ENCODE peak calls at places on chromosomes 13 and 19, in seven cellular contexts. One of them, this sample, is unnamed.

GRCh38 chr13:28820099-28821051 is at the start of gene MTUS2:
- DNase-seq in NB4: no peak
- DNase-seq in astrocyte of the spinal cord: no peak
- DNase-seq in AG09309: no peak
- DNase-seq in Peyer's patch: no peak
- DNase-seq in tibial nerve: no peak
- DNase-seq in AG04450: no peak
- DNase-seq in this sample: peak

GRCh38 chr13:109744512-109745051 is 41.8 kb downstream of the IRS2 start:
- DNase-seq in NB4: no peak
- DNase-seq in astrocyte of the spinal cord: peak
- DNase-seq in AG09309: no peak
- DNase-seq in Peyer's patch: peak
- DNase-seq in tibial nerve: peak
- DNase-seq in AG04450: peak
- DNase-seq in this sample: no peak

GRCh38 chr13:40161931-40162330 is 504.5 kb downstream of the FOXO1 start:
- DNase-seq in NB4: no peak
- DNase-seq in astrocyte of the spinal cord: no peak
- DNase-seq in AG09309: no peak
- DNase-seq in Peyer's patch: no peak
- DNase-seq in tibial nerve: no peak
- DNase-seq in AG04450: no peak
- DNase-seq in this sample: no peak

GRCh38 chr13:112586334-112586733 is 1.6 kb downstream of the TUBGCP3 start:
- DNase-seq in NB4: peak
- DNase-seq in astrocyte of the spinal cord: no peak
- DNase-seq in AG09309: no peak
- DNase-seq in Peyer's patch: no peak
- DNase-seq in tibial nerve: no peak
- DNase-seq in AG04450: no peak
- DNase-seq in this sample: no peak

GRCh38 chr19:37669336-37669963 is 14.2 kb upstream of the ZFP30 start:
- DNase-seq in NB4: no peak
- DNase-seq in astrocyte of the spinal cord: no peak
- DNase-seq in AG09309: no peak
- DNase-seq in Peyer's patch: no peak
- DNase-seq in tibial nerve: no peak
- DNase-seq in AG04450: no peak
- DNase-seq in this sample: no peak

GRCh38 chr13:98556968-98557591 is 19.8 kb downstream of the STK24 start:
- DNase-seq in NB4: no peak
- DNase-seq in astrocyte of the spinal cord: no peak
- DNase-seq in AG09309: no peak
- DNase-seq in Peyer's patch: peak
- DNase-seq in tibial nerve: no peak
- DNase-seq in AG04450: no peak
- DNase-seq in this sample: no peak

GRCh38 chr13:64471916-64472315 is 2758.2 kb downstream of the PCDH9 start:
- DNase-seq in NB4: peak
- DNase-seq in astrocyte of the spinal cord: peak
- DNase-seq in AG09309: peak
- DNase-seq in Peyer's patch: no peak
- DNase-seq in tibial nerve: no peak
- DNase-seq in AG04450: peak
- DNase-seq in this sample: no peak

GRCh38 chr19:4577020-4577782 is 17.7 kb upstream of the SEMA6B start:
- DNase-seq in NB4: no peak
- DNase-seq in astrocyte of the spinal cord: peak
- DNase-seq in AG09309: no peak
- DNase-seq in Peyer's patch: no peak
- DNase-seq in tibial nerve: no peak
- DNase-seq in AG04450: no peak
- DNase-seq in this sample: no peak

GRCh38 chr13:94701313-94702180 is 10.8 kb downstream of the SOX21 start:
- DNase-seq in NB4: no peak
- DNase-seq in astrocyte of the spinal cord: no peak
- DNase-seq in AG09309: no peak
- DNase-seq in Peyer's patch: no peak
- DNase-seq in tibial nerve: no peak
- DNase-seq in AG04450: no peak
- DNase-seq in this sample: no peak

GRCh38 chr13:63167699-63168337 is 1752.2 kb upstream of the PCDH20 start:
- DNase-seq in NB4: no peak
- DNase-seq in astrocyte of the spinal cord: peak
- DNase-seq in AG09309: no peak
- DNase-seq in Peyer's patch: no peak
- DNase-seq in tibial nerve: no peak
- DNase-seq in AG04450: no peak
- DNase-seq in this sample: no peak

GRCh38 chr13:73411067-73411809 is 352.4 kb downstream of the KLF5 start:
- DNase-seq in NB4: no peak
- DNase-seq in astrocyte of the spinal cord: peak
- DNase-seq in AG09309: no peak
- DNase-seq in Peyer's patch: no peak
- DNase-seq in tibial nerve: no peak
- DNase-seq in AG04450: no peak
- DNase-seq in this sample: no peak

GRCh38 chr19:6060600-6061391 is 49.5 kb downstream of the RFX2 start:
- DNase-seq in NB4: peak
- DNase-seq in astrocyte of the spinal cord: peak
- DNase-seq in AG09309: no peak
- DNase-seq in Peyer's patch: peak
- DNase-seq in tibial nerve: no peak
- DNase-seq in AG04450: no peak
- DNase-seq in this sample: peak

GRCh38 chr13:48773531-48774275 is 120.0 kb downstream of the CYSLTR2 start:
- DNase-seq in NB4: no peak
- DNase-seq in astrocyte of the spinal cord: no peak
- DNase-seq in AG09309: no peak
- DNase-seq in Peyer's patch: no peak
- DNase-seq in tibial nerve: no peak
- DNase-seq in AG04450: no peak
- DNase-seq in this sample: no peak

GRCh38 chr13:41568990-41569387 is 111.6 kb downstream of the RGCC start:
- DNase-seq in NB4: no peak
- DNase-seq in astrocyte of the spinal cord: peak
- DNase-seq in AG09309: peak
- DNase-seq in Peyer's patch: no peak
- DNase-seq in tibial nerve: no peak
- DNase-seq in AG04450: no peak
- DNase-seq in this sample: no peak

GRCh38 chr13:94192576-94192975 is 286.9 kb downstream of the DCT start:
- DNase-seq in NB4: peak
- DNase-seq in astrocyte of the spinal cord: peak
- DNase-seq in AG09309: no peak
- DNase-seq in Peyer's patch: peak
- DNase-seq in tibial nerve: peak
- DNase-seq in AG04450: no peak
- DNase-seq in this sample: no peak

GRCh38 chr13:40148103-40148502 is 492.6 kb downstream of the COG6 start:
- DNase-seq in NB4: no peak
- DNase-seq in astrocyte of the spinal cord: no peak
- DNase-seq in AG09309: no peak
- DNase-seq in Peyer's patch: no peak
- DNase-seq in tibial nerve: no peak
- DNase-seq in AG04450: no peak
- DNase-seq in this sample: no peak

GRCh38 chr13:72689181-72689696 is 38.2 kb downstream of the MZT1 start:
- DNase-seq in NB4: no peak
- DNase-seq in astrocyte of the spinal cord: no peak
- DNase-seq in AG09309: no peak
- DNase-seq in Peyer's patch: no peak
- DNase-seq in tibial nerve: no peak
- DNase-seq in AG04450: no peak
- DNase-seq in this sample: no peak

GRCh38 chr13:113857531-113858195 is 6.2 kb downstream of the GAS6 start:
- DNase-seq in NB4: no peak
- DNase-seq in astrocyte of the spinal cord: no peak
- DNase-seq in AG09309: no peak
- DNase-seq in Peyer's patch: no peak
- DNase-seq in tibial nerve: no peak
- DNase-seq in AG04450: no peak
- DNase-seq in this sample: peak

GRCh38 chr13:32225494-32225931 is 89.7 kb downstream of the ZAR1L start:
- DNase-seq in NB4: no peak
- DNase-seq in astrocyte of the spinal cord: peak
- DNase-seq in AG09309: peak
- DNase-seq in Peyer's patch: no peak
- DNase-seq in tibial nerve: no peak
- DNase-seq in AG04450: peak
- DNase-seq in this sample: no peak

GRCh38 chr13:48344264-48344663 is 40.7 kb downstream of the RB1 start:
- DNase-seq in NB4: no peak
- DNase-seq in astrocyte of the spinal cord: no peak
- DNase-seq in AG09309: no peak
- DNase-seq in Peyer's patch: no peak
- DNase-seq in tibial nerve: no peak
- DNase-seq in AG04450: no peak
- DNase-seq in this sample: no peak

GRCh38 chr13:89920461-89920860 is 1427.0 kb upstream of the MIR17HG start:
- DNase-seq in NB4: no peak
- DNase-seq in astrocyte of the spinal cord: no peak
- DNase-seq in AG09309: no peak
- DNase-seq in Peyer's patch: no peak
- DNase-seq in tibial nerve: no peak
- DNase-seq in AG04450: no peak
- DNase-seq in this sample: no peak

GRCh38 chr13:28684257-28684656 is 25.3 kb downstream of the POMP start:
- DNase-seq in NB4: no peak
- DNase-seq in astrocyte of the spinal cord: no peak
- DNase-seq in AG09309: no peak
- DNase-seq in Peyer's patch: peak
- DNase-seq in tibial nerve: no peak
- DNase-seq in AG04450: no peak
- DNase-seq in this sample: no peak

GRCh38 chr13:29901714-29902631 is 51.6 kb upstream of the UBL3 start:
- DNase-seq in NB4: peak
- DNase-seq in astrocyte of the spinal cord: peak
- DNase-seq in AG09309: peak
- DNase-seq in Peyer's patch: peak
- DNase-seq in tibial nerve: peak
- DNase-seq in AG04450: peak
- DNase-seq in this sample: no peak
- H3K4me3 ChIP-seq in NB4: no peak
- H3K4me3 ChIP-seq in astrocyte of the spinal cord: no peak
- H3K4me3 ChIP-seq in AG09309: no peak
- H3K4me3 ChIP-seq in Peyer's patch: no peak
- H3K4me3 ChIP-seq in tibial nerve: no peak
- H3K4me3 ChIP-seq in AG04450: peak
- H3K4me3 ChIP-seq in this sample: no peak

GRCh38 chr13:23570931-23571330 is 719 bp downstream of the TNFRSF19 start:
- DNase-seq in NB4: no peak
- DNase-seq in astrocyte of the spinal cord: peak
- DNase-seq in AG09309: no peak
- DNase-seq in Peyer's patch: no peak
- DNase-seq in tibial nerve: no peak
- DNase-seq in AG04450: no peak
- DNase-seq in this sample: no peak
- TF ChIP-seq CTCF in NB4: no peak
- TF ChIP-seq CTCF in astrocyte of the spinal cord: peak
- TF ChIP-seq CTCF in AG09309: peak
- TF ChIP-seq CTCF in Peyer's patch: no peak
- TF ChIP-seq CTCF in tibial nerve: peak
- TF ChIP-seq CTCF in AG04450: peak
- TF ChIP-seq CTCF in this sample: no peak

GRCh38 chr13:104694397-104694796 is 1628.2 kb upstream of the SLC10A2 start:
- DNase-seq in NB4: no peak
- DNase-seq in astrocyte of the spinal cord: no peak
- DNase-seq in AG09309: no peak
- DNase-seq in Peyer's patch: no peak
- DNase-seq in tibial nerve: no peak
- DNase-seq in AG04450: no peak
- DNase-seq in this sample: no peak
- H3K4me3 ChIP-seq in NB4: no peak
- H3K4me3 ChIP-seq in astrocyte of the spinal cord: no peak
- H3K4me3 ChIP-seq in AG09309: no peak
- H3K4me3 ChIP-seq in Peyer's patch: no peak
- H3K4me3 ChIP-seq in tibial nerve: no peak
- H3K4me3 ChIP-seq in AG04450: no peak
- H3K4me3 ChIP-seq in this sample: no peak

DNA sequence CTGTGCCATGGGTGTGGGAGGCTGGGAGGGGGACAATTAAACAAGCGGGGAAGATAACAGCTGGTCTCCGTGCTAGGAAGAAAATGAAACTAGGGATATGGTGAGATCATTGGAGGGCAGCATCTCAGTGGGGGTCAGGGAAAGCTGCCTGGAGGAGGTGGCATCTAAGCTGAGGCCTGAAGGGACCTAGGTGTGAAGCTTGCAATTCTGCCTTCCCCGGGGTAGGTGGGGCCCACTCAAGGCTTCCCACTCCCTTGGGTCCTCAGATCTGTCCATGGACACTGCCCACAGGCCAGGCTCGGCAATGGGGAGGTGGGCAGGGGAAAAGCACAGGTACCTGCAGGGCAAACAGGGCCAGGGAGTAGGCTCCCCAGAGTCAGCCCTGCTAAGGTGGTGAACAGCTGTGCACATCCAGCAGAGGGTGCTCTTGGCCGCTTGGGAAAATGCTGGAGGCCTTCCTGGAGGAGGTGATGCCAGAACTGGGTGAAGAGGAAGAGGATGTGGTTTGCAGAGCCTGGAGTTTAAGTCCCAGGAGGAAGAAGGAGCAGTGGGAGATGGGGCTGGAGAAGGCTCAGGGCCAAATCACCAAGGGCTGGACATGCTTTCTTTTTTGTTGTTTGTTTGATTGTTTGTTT is 25.7 kb upstream of the CCNE1 start:
- DNase-seq in NB4: peak
- DNase-seq in astrocyte of the spinal cord: no peak
- DNase-seq in AG09309: no peak
- DNase-seq in Peyer's patch: no peak
- DNase-seq in tibial nerve: no peak
- DNase-seq in AG04450: no peak
- DNase-seq in this sample: no peak
- TF ChIP-seq CTCF in NB4: peak
- TF ChIP-seq CTCF in astrocyte of the spinal cord: no peak
- TF ChIP-seq CTCF in AG09309: peak
- TF ChIP-seq CTCF in Peyer's patch: no peak
- TF ChIP-seq CTCF in tibial nerve: no peak
- TF ChIP-seq CTCF in AG04450: peak
- TF ChIP-seq CTCF in this sample: no peak

This sample was measured in dorsolateral prefrontal cortex.